ENCODE peak calls at places on chromosome 18, in seven cellular contexts. L is activated gamma-delta T cell treated with Interleukin-2 at 50 U/mL for 16 hours, N is GM12865, T is suprapubic skin, Y is Peyer's patch, W is A549, A is posterior cingulate gyrus. B is an unnamed sample.
A peak's percentile ranks its signal among the peaks of the same experiment; 100 is the strongest.

GRCh38 chr18:43720036-43720435 is 442.7 kb upstream of the SYT4 start:
- DNase-seq in L (no peak), N (no peak), T (no peak), Y (no peak), W (no peak), A (no peak), B (no peak)

GRCh38 chr18:40485318-40485717 is 1469.7 kb upstream of the PIK3C3 start:
- DNase-seq in L (no peak), N (no peak), T (no peak), Y (no peak), W (no peak), A (no peak), B (no peak)

GRCh38 chr18:31506024-31506742 is 8.2 kb downstream of the DSG2 start:
- DNase-seq in L (no peak), N (no peak), T (no peak), Y (no peak), W (peak; percentile 63), A (no peak), B (no peak)

GRCh38 chr18:22483407-22483806 is 65.7 kb upstream of the CTAGE1 start:
- DNase-seq in L (no peak), N (no peak), T (no peak), Y (no peak), W (no peak), A (no peak), B (no peak)

GRCh38 chr18:49845629-49846252 is 32.4 kb upstream of the ACAA2 start:
- DNase-seq in L (no peak), N (no peak), T (no peak), Y (no peak), W (no peak), A (no peak), B (no peak)

GRCh38 chr18:75896865-75897264 is 469.4 kb upstream of the SMIM21 start:
- DNase-seq in L (no peak), N (no peak), T (no peak), Y (no peak), W (peak; percentile 16), A (no peak), B (no peak)

GRCh38 chr18:12060182-12060870 is 33.3 kb upstream of the ANKRD62 start:
- DNase-seq in L (no peak), N (no peak), T (no peak), Y (no peak), W (no peak), A (no peak), B (no peak)

GRCh38 chr18:57943723-57944122 is 100.3 kb upstream of the NEDD4L start:
- DNase-seq in L (no peak), N (no peak), T (no peak), Y (no peak), W (no peak), A (no peak), B (no peak)

GRCh38 chr18:62331581-62332436 is 6.7 kb downstream of the TNFRSF11A start:
- DNase-seq in L (no peak), N (peak; percentile 52), T (peak; percentile 68), Y (peak; percentile 60), W (no peak), A (no peak), B (no peak)

GRCh38 chr18:48109961-48110493 is 179.6 kb upstream of the SMAD2 start:
- DNase-seq in L (no peak), N (no peak), T (no peak), Y (no peak), W (no peak), A (no peak), B (no peak)

GRCh38 chr18:22044474-22045220 is 124.7 kb upstream of the GATA6 start:
- DNase-seq in L (no peak), N (no peak), T (no peak), Y (peak; percentile 71), W (no peak), A (no peak), B (no peak)

GRCh38 chr18:61635901-61636528 is 256.8 kb downstream of the RNF152 start:
- DNase-seq in L (peak; percentile 7), N (peak; percentile 61), T (peak; percentile 66), Y (peak; percentile 82), W (peak; percentile 16), A (peak; percentile 24), B (peak; percentile 30)

GRCh38 chr18:59479776-59480175 is 120.7 kb upstream of the LMAN1 start:
- DNase-seq in L (no peak), N (no peak), T (no peak), Y (no peak), W (no peak), A (no peak), B (no peak)

GRCh38 chr18:62979172-62979571 is 263.8 kb downstream of the PHLPP1 start:
- DNase-seq in L (no peak), N (no peak), T (no peak), Y (peak; percentile 55), W (no peak), A (peak; percentile 66), B (no peak)

GRCh38 chr18:9513971-9514512 is 38.7 kb downstream of the RALBP1 start:
- DNase-seq in L (no peak), N (no peak), T (no peak), Y (no peak), W (peak; percentile 70), A (no peak), B (no peak)